ENCODE peak calls at places on chromosomes 4 and X, in ten cellular contexts. One of them, this sample, is unnamed.
A peak's percentile ranks its signal among the peaks of the same experiment; 100 is the strongest.

GRCh38 chr4:577499-578450 is 1.7 kb upstream of the TMEM271 start:
- DNase-seq in esophagus squamous epithelium: no peak
- DNase-seq in GM12865: no peak
- DNase-seq in CD4-positive, alpha-beta T cell: no peak
- DNase-seq in glutamatergic neuron: peak; percentile 69
- DNase-seq in pancreas: no peak
- DNase-seq in Caco-2: no peak
- DNase-seq in GM13977: no peak
- DNase-seq in WTC11: peak; percentile 70
- DNase-seq in endothelial cell: no peak
- DNase-seq in this sample: peak; percentile 61

GRCh38 chr4:7023901-7024300 is 19.3 kb upstream of the TADA2B start:
- DNase-seq in esophagus squamous epithelium: no peak
- DNase-seq in CD4-positive, alpha-beta T cell: no peak
- DNase-seq in glutamatergic neuron: no peak
- DNase-seq in pancreas: no peak
- DNase-seq in GM13977: no peak
- DNase-seq in GM12865: no peak
- DNase-seq in WTC11: no peak
- DNase-seq in endothelial cell: no peak
- DNase-seq in Caco-2: no peak
- DNase-seq in this sample: no peak

GRCh38 chr4:88900432-88900831 is 156.6 kb downstream of the FAM13A start:
- DNase-seq in WTC11: no peak
- DNase-seq in endothelial cell: no peak
- DNase-seq in GM12865: no peak
- DNase-seq in esophagus squamous epithelium: no peak
- DNase-seq in CD4-positive, alpha-beta T cell: no peak
- DNase-seq in GM13977: no peak
- DNase-seq in pancreas: no peak
- DNase-seq in Caco-2: no peak
- DNase-seq in glutamatergic neuron: no peak
- DNase-seq in this sample: no peak

GRCh38 chrX:154321152-154321551 is 25.6 kb downstream of the TKTL1 start:
- DNase-seq in glutamatergic neuron: no peak
- DNase-seq in GM12865: peak; percentile 16
- DNase-seq in GM13977: no peak
- DNase-seq in endothelial cell: no peak
- DNase-seq in Caco-2: no peak
- DNase-seq in WTC11: no peak
- DNase-seq in esophagus squamous epithelium: no peak
- DNase-seq in CD4-positive, alpha-beta T cell: no peak
- DNase-seq in pancreas: no peak
- DNase-seq in this sample: no peak

GRCh38 chr4:142663828-142664227 is 182.3 kb downstream of the INPP4B start:
- DNase-seq in endothelial cell: no peak
- DNase-seq in CD4-positive, alpha-beta T cell: no peak
- DNase-seq in esophagus squamous epithelium: no peak
- DNase-seq in GM12865: no peak
- DNase-seq in GM13977: no peak
- DNase-seq in pancreas: no peak
- DNase-seq in glutamatergic neuron: no peak
- DNase-seq in Caco-2: no peak
- DNase-seq in WTC11: no peak
- DNase-seq in this sample: no peak

GRCh38 chr4:54484361-54484760 is 173.4 kb upstream of the KIT start:
- DNase-seq in GM12865: no peak
- DNase-seq in endothelial cell: no peak
- DNase-seq in Caco-2: no peak
- DNase-seq in esophagus squamous epithelium: no peak
- DNase-seq in WTC11: no peak
- DNase-seq in CD4-positive, alpha-beta T cell: no peak
- DNase-seq in GM13977: no peak
- DNase-seq in pancreas: no peak
- DNase-seq in glutamatergic neuron: no peak
- DNase-seq in this sample: no peak

GRCh38 chr4:37970702-37971101 is 10.5 kb downstream of the PTTG2 start:
- DNase-seq in GM12865: peak; percentile 69
- DNase-seq in pancreas: peak; percentile 52
- DNase-seq in CD4-positive, alpha-beta T cell: no peak
- DNase-seq in WTC11: peak; percentile 38
- DNase-seq in Caco-2: no peak
- DNase-seq in endothelial cell: no peak
- DNase-seq in esophagus squamous epithelium: peak; percentile 5
- DNase-seq in glutamatergic neuron: no peak
- DNase-seq in GM13977: no peak
- DNase-seq in this sample: peak; percentile 80

GRCh38 chr4:109303141-109303499 is 662 bp upstream of the COL25A1 start:
- DNase-seq in GM13977: no peak
- DNase-seq in GM12865: no peak
- DNase-seq in glutamatergic neuron: no peak
- DNase-seq in Caco-2: no peak
- DNase-seq in endothelial cell: peak; percentile 44
- DNase-seq in pancreas: no peak
- DNase-seq in CD4-positive, alpha-beta T cell: no peak
- DNase-seq in WTC11: no peak
- DNase-seq in esophagus squamous epithelium: no peak
- DNase-seq in this sample: peak; percentile 7

GRCh38 chr4:99879458-99879857 is 14.8 kb downstream of the LAMTOR3 start:
- DNase-seq in GM12865: no peak
- DNase-seq in esophagus squamous epithelium: no peak
- DNase-seq in WTC11: no peak
- DNase-seq in pancreas: no peak
- DNase-seq in GM13977: no peak
- DNase-seq in CD4-positive, alpha-beta T cell: no peak
- DNase-seq in endothelial cell: no peak
- DNase-seq in Caco-2: no peak
- DNase-seq in glutamatergic neuron: no peak
- DNase-seq in this sample: no peak

GRCh38 chr4:26052663-26053534 is 138.9 kb downstream of the SMIM20 start:
- DNase-seq in Caco-2: no peak
- DNase-seq in GM12865: no peak
- DNase-seq in esophagus squamous epithelium: no peak
- DNase-seq in pancreas: no peak
- DNase-seq in GM13977: no peak
- DNase-seq in CD4-positive, alpha-beta T cell: no peak
- DNase-seq in glutamatergic neuron: no peak
- DNase-seq in WTC11: no peak
- DNase-seq in endothelial cell: no peak
- DNase-seq in this sample: no peak

GRCh38 chr4:26059391-26060154 is 145.6 kb downstream of the SMIM20 start:
- DNase-seq in GM13977: no peak
- DNase-seq in pancreas: no peak
- DNase-seq in glutamatergic neuron: no peak
- DNase-seq in GM12865: no peak
- DNase-seq in endothelial cell: no peak
- DNase-seq in Caco-2: no peak
- DNase-seq in WTC11: no peak
- DNase-seq in CD4-positive, alpha-beta T cell: no peak
- DNase-seq in esophagus squamous epithelium: no peak
- DNase-seq in this sample: no peak

GRCh38 chr4:26058537-26058936 is 144.5 kb downstream of the SMIM20 start:
- DNase-seq in GM13977: peak; percentile 17
- DNase-seq in pancreas: peak; percentile 70
- DNase-seq in esophagus squamous epithelium: no peak
- DNase-seq in glutamatergic neuron: no peak
- DNase-seq in Caco-2: no peak
- DNase-seq in GM12865: peak; percentile 66
- DNase-seq in WTC11: no peak
- DNase-seq in CD4-positive, alpha-beta T cell: no peak
- DNase-seq in endothelial cell: no peak
- DNase-seq in this sample: peak; percentile 70

GRCh38 chr4:26056406-26056805 is 142.4 kb downstream of the SMIM20 start:
- DNase-seq in WTC11: no peak
- DNase-seq in endothelial cell: no peak
- DNase-seq in GM13977: no peak
- DNase-seq in GM12865: no peak
- DNase-seq in CD4-positive, alpha-beta T cell: no peak
- DNase-seq in esophagus squamous epithelium: no peak
- DNase-seq in glutamatergic neuron: no peak
- DNase-seq in Caco-2: no peak
- DNase-seq in pancreas: no peak
- DNase-seq in this sample: no peak

DNA sequence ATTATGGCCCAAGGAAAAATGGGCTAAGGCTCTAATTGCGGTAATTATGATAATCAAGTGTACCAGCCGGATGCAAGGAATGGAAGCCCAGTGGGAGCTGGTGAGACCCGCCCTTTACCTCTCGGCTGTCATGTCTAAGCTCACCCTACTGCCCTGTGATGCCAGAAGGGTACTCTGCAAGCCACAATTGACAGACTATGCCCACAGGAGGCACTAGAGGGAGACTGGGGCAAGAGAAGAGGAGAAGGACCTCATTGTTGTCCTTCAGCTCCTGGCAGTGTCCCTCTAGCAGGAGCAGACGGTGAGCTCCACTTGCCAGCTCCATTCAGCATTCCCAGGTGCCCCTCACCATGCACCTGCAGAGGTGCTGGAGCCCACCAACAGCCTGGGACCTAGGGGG is 141.8 kb downstream of the SMIM20 start:
- DNase-seq in GM13977: no peak
- DNase-seq in endothelial cell: no peak
- DNase-seq in GM12865: peak; percentile 11
- DNase-seq in WTC11: no peak
- DNase-seq in Caco-2: no peak
- DNase-seq in glutamatergic neuron: no peak
- DNase-seq in pancreas: no peak
- DNase-seq in esophagus squamous epithelium: no peak
- DNase-seq in CD4-positive, alpha-beta T cell: no peak
- DNase-seq in this sample: no peak
- TF ChIP-seq CTCF in GM13977: peak; percentile 20
- TF ChIP-seq CTCF in endothelial cell: no peak
- TF ChIP-seq CTCF in GM12865: no peak
- TF ChIP-seq CTCF in WTC11: no peak
- TF ChIP-seq CTCF in Caco-2: no peak
- TF ChIP-seq CTCF in glutamatergic neuron: no peak
- TF ChIP-seq CTCF in pancreas: no peak
- TF ChIP-seq CTCF in esophagus squamous epithelium: no peak
- TF ChIP-seq CTCF in CD4-positive, alpha-beta T cell: no peak
- TF ChIP-seq CTCF in this sample: no peak

GRCh38 chr4:123055943-123056342 is 133.5 kb upstream of the NUDT6 start:
- DNase-seq in GM13977: no peak
- DNase-seq in WTC11: no peak
- DNase-seq in Caco-2: no peak
- DNase-seq in endothelial cell: no peak
- DNase-seq in esophagus squamous epithelium: no peak
- DNase-seq in GM12865: no peak
- DNase-seq in CD4-positive, alpha-beta T cell: no peak
- DNase-seq in glutamatergic neuron: no peak
- DNase-seq in pancreas: no peak
- DNase-seq in this sample: no peak

GRCh38 chr4:123064390-123064789 is 142.0 kb upstream of the NUDT6 start:
- DNase-seq in GM12865: no peak
- DNase-seq in endothelial cell: no peak
- DNase-seq in Caco-2: no peak
- DNase-seq in glutamatergic neuron: no peak
- DNase-seq in GM13977: no peak
- DNase-seq in WTC11: no peak
- DNase-seq in esophagus squamous epithelium: no peak
- DNase-seq in CD4-positive, alpha-beta T cell: no peak
- DNase-seq in pancreas: no peak
- DNase-seq in this sample: no peak

DNA sequence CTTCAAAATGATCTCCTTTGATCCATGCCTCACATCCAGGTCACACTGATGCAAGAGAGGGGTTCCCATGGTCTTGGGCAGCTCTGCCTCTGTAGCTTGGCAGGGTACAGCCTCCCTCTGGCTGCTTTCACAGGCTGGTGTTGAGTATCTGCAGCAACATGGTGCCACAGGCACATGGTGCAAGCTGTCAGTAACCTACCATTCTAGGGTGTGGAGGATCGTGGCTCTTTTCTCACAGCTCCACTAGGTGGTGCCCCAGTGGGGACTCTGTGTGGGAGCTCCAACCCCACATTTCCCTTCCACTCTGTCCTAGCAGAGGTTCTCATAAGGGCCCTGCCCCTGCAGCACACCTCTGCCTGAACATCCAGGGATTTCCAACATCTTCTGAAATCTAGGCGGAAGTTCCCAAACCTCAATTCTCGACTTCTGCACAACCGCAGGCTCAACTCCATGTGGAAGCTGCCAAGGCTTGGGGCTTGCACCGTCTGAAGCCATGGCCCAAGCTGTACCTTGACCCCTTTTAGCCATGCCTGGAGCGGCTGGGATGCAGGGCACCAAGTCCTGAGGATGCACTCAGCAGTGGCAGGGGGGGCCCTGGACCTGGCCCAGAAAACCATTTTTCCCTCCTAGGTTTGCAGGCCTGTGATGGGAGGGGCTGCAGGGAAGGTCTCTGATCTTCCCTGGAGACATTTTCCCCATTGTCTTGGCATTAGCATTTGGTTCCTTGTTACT is 137.8 kb upstream of the NUDT6 start:
- DNase-seq in endothelial cell: no peak
- DNase-seq in pancreas: no peak
- DNase-seq in Caco-2: no peak
- DNase-seq in GM12865: no peak
- DNase-seq in WTC11: peak; percentile 26
- DNase-seq in esophagus squamous epithelium: no peak
- DNase-seq in glutamatergic neuron: no peak
- DNase-seq in GM13977: no peak
- DNase-seq in CD4-positive, alpha-beta T cell: no peak
- DNase-seq in this sample: peak; percentile 2
- TF ChIP-seq CTCF in endothelial cell: no peak
- TF ChIP-seq CTCF in pancreas: no peak
- TF ChIP-seq CTCF in Caco-2: no peak
- TF ChIP-seq CTCF in GM12865: no peak
- TF ChIP-seq CTCF in WTC11: no peak
- TF ChIP-seq CTCF in esophagus squamous epithelium: no peak
- TF ChIP-seq CTCF in glutamatergic neuron: no peak
- TF ChIP-seq CTCF in GM13977: no peak
- TF ChIP-seq CTCF in CD4-positive, alpha-beta T cell: no peak
- TF ChIP-seq CTCF in this sample: no peak

GRCh38 chr4:11428701-11429571 is at the start of gene HS3ST1:
- DNase-seq in CD4-positive, alpha-beta T cell: peak; percentile 17
- DNase-seq in glutamatergic neuron: peak; percentile 79
- DNase-seq in Caco-2: peak; percentile 87
- DNase-seq in esophagus squamous epithelium: peak; percentile 42
- DNase-seq in GM13977: peak; percentile 80
- DNase-seq in endothelial cell: peak; percentile 74
- DNase-seq in WTC11: peak; percentile 68
- DNase-seq in GM12865: peak; percentile 76
- DNase-seq in pancreas: peak; percentile 42
- DNase-seq in this sample: peak; percentile 55
- TF ChIP-seq CTCF in CD4-positive, alpha-beta T cell: no peak
- TF ChIP-seq CTCF in glutamatergic neuron: peak; percentile 53
- TF ChIP-seq CTCF in Caco-2: peak; percentile 81
- TF ChIP-seq CTCF in esophagus squamous epithelium: peak; percentile 55
- TF ChIP-seq CTCF in GM13977: peak; percentile 80
- TF ChIP-seq CTCF in endothelial cell: peak; percentile 65
- TF ChIP-seq CTCF in WTC11: no peak
- TF ChIP-seq CTCF in GM12865: peak; percentile 79
- TF ChIP-seq CTCF in pancreas: peak; percentile 45
- TF ChIP-seq CTCF in this sample: no peak

DNA sequence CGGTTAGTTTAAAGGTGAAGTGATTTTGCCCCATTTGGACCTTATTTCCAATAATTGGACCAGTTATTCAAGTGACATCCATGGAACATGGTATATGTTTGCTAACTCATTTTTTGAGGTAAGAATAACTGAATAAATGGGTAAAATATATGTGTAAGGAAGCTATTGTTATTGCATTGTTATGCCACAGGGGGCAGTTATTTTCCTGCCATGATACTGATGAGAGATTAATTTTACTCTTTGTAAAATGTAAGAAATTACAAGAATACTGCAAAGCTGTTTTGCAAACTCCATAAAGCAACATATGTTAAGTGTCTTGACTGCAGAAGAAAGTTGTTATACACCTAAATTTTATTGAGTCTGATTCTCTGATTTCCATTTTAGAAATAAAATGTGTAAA is 114.0 kb downstream of the IL1RAPL1 start:
- DNase-seq in glutamatergic neuron: no peak
- DNase-seq in Caco-2: no peak
- DNase-seq in GM12865: no peak
- DNase-seq in pancreas: no peak
- DNase-seq in CD4-positive, alpha-beta T cell: no peak
- DNase-seq in esophagus squamous epithelium: no peak
- DNase-seq in WTC11: no peak
- DNase-seq in endothelial cell: no peak
- DNase-seq in GM13977: no peak
- DNase-seq in this sample: no peak
- TF ChIP-seq CTCF in glutamatergic neuron: peak; percentile 34
- TF ChIP-seq CTCF in Caco-2: peak; percentile 11
- TF ChIP-seq CTCF in GM12865: no peak
- TF ChIP-seq CTCF in pancreas: no peak
- TF ChIP-seq CTCF in CD4-positive, alpha-beta T cell: no peak
- TF ChIP-seq CTCF in esophagus squamous epithelium: no peak
- TF ChIP-seq CTCF in WTC11: no peak
- TF ChIP-seq CTCF in endothelial cell: peak; percentile 45
- TF ChIP-seq CTCF in GM13977: peak; percentile 5
- TF ChIP-seq CTCF in this sample: no peak

This sample was measured in activated CD8-positive, alpha-beta T cell treated with anti-CD3 and anti-CD28 coated beads for 36 hours.